ENCODE peak calls at places on chromosomes 2 and 18, in four cellular contexts. X is endothelial cell, Z is GM12878, C is AG10803. O is an unnamed sample.

GRCh38 chr18:73947180-73947989 is 200.2 kb downstream of the FBXO15 start:
- DNase-seq in C (no peak), Z (no peak), X (no peak), O (no peak)

GRCh38 chr2:234116050-234116449 is 65.5 kb downstream of the SPP2 start:
- DNase-seq in X (no peak), C (no peak), Z (no peak), O (no peak)

GRCh38 chr2:105431367-105432088 is 32.7 kb upstream of the FHL2 start:
- DNase-seq in C (peak), Z (no peak), X (no peak), O (no peak)

GRCh38 chr2:71481111-71481510 is 27.8 kb downstream of the DYSF start:
- DNase-seq in Z (no peak), C (no peak), X (no peak), O (no peak)

GRCh38 chr2:104872866-104873688 is 19.2 kb downstream of the POU3F3 start:
- DNase-seq in C (peak), X (peak), Z (no peak), O (no peak)

GRCh38 chr2:237322564-237322963 is 91.4 kb downstream of the COL6A3 start:
- DNase-seq in Z (no peak), X (no peak), C (no peak), O (no peak)

GRCh38 chr2:220215785-220216184 is 588.4 kb downstream of the SLC4A3 start:
- DNase-seq in X (no peak), Z (no peak), C (peak), O (no peak)

GRCh38 chr18:59358611-59359575 is at the start of gene LMAN1:
- DNase-seq in C (peak), X (peak), Z (peak), O (peak)

GRCh38 chr2:121608367-121608766 is 40.9 kb downstream of the CLASP1 start:
- DNase-seq in Z (no peak), C (peak), X (no peak), O (no peak)

GRCh38 chr2:23944527-23944926 is 4.3 kb downstream of the UBXN2A start:
- DNase-seq in X (no peak), Z (no peak), C (no peak), O (no peak)

GRCh38 chr2:238669581-238670340 is 178.1 kb upstream of the TWIST2 start:
- DNase-seq in X (no peak), C (peak), Z (no peak), O (no peak)